ENCODE peak calls at places on chromosomes 16 and 17, in seven cellular contexts. Z is heart left ventricle, I is PC-9, Q is left ventricle myocardium inferior, W is SJCRH30, E is lung, Y is dorsolateral prefrontal cortex. G is an unnamed sample.

GRCh38 chr16:13203725-13204124 is 302.3 kb downstream of the SHISA9 start:
- DNase-seq in Y (no peak), Q (no peak), E (no peak), I (no peak), Z (no peak), W (no peak), G (no peak)

GRCh38 chr17:80455328-80455710 is 21.1 kb downstream of the NPTX1 start:
- DNase-seq in E (no peak), I (peak; percentile 61), Q (no peak), Y (no peak), W (no peak), Z (peak; percentile 68), G (peak; percentile 61)

GRCh38 chr16:30010817-30011504 is at the start of gene DOC2A:
- DNase-seq in Q (no peak), Y (no peak), W (no peak), I (no peak), E (no peak), Z (no peak), G (no peak)

GRCh38 chr17:17738901-17739300 is 57.6 kb downstream of the RAI1 start:
- DNase-seq in W (peak; percentile 89), E (no peak), Q (no peak), I (peak; percentile 46), Y (peak; percentile 72), Z (peak; percentile 76), G (no peak)

GRCh38 chr17:61587242-61587641 is 3.8 kb downstream of the NACA2 start:
- DNase-seq in E (no peak), Y (no peak), Q (no peak), W (no peak), Z (no peak), I (no peak), G (no peak)

GRCh38 chr17:80874866-80875445 is 116.7 kb upstream of the CHMP6 start:
- DNase-seq in Y (no peak), E (no peak), I (no peak), Q (peak; percentile 12), Z (peak; percentile 8), W (no peak), G (no peak)

GRCh38 chr16:69406780-69407331 is 17.6 kb upstream of the CYB5B start:
- DNase-seq in W (peak; percentile 45), Y (no peak), Q (no peak), E (no peak), Z (no peak), I (no peak), G (no peak)

GRCh38 chr16:80997139-80997798 is 9.4 kb downstream of the CMC2 start:
- DNase-seq in Z (no peak), E (no peak), I (no peak), Y (no peak), W (no peak), Q (no peak), G (no peak)

GRCh38 chr16:26672206-26672605 is 394.5 kb upstream of the C16orf82 start:
- DNase-seq in Y (no peak), E (no peak), W (peak; percentile 81), Z (no peak), I (no peak), Q (no peak), G (no peak)

GRCh38 chr16:85955566-85955965 is 56.6 kb downstream of the IRF8 start:
- DNase-seq in Q (no peak), Z (peak; percentile 7), I (no peak), E (no peak), Y (no peak), W (no peak), G (no peak)

GRCh38 chr16:85954927-85955539 is 56.1 kb downstream of the IRF8 start:
- DNase-seq in Z (peak; percentile 4), Q (no peak), W (no peak), Y (no peak), I (no peak), E (no peak), G (no peak)

GRCh38 chr16:85959686-85960085 is 60.7 kb downstream of the IRF8 start:
- DNase-seq in W (no peak), I (no peak), Q (no peak), Z (peak; percentile 51), E (no peak), Y (no peak), G (no peak)

GRCh38 chr16:85958731-85959130 is 59.8 kb downstream of the IRF8 start:
- DNase-seq in Q (no peak), I (no peak), W (no peak), Y (no peak), E (no peak), Z (no peak), G (no peak)

DNA sequence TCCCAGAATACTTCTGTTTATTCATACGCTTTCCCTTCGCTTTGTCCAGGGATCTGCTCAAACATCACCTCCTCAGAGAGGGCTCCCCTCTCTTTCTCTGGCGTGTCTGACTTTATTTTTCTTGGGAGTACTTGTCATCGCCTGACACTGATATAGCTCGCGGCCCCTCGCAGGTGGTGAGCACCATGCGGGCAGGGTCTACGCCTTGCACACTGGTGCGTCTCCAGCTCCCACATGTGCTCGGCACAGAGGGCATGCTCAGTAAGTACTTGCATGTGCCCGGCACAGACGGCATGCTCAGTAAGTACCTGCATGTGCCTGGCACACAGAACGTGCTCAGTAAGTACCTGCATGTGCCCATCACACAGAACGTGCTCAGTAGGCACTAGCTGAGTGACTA is 57.5 kb downstream of the IRF8 start:
- DNase-seq in I (no peak), Y (no peak), Z (no peak), W (no peak), Q (no peak), E (no peak), G (no peak)
- H3K27me3 ChIP-seq in I (peaks cover 100% of the 10 kb centered on the region), Y (peaks cover 3% of the 10 kb centered on the region), Z (peaks cover 4% of the 10 kb centered on the region), W (no peaks in the 10 kb centered on the region), Q (peaks cover 59% of the 10 kb centered on the region), E (no peaks in the 10 kb centered on the region), G (no peaks in the 10 kb centered on the region)

DNA sequence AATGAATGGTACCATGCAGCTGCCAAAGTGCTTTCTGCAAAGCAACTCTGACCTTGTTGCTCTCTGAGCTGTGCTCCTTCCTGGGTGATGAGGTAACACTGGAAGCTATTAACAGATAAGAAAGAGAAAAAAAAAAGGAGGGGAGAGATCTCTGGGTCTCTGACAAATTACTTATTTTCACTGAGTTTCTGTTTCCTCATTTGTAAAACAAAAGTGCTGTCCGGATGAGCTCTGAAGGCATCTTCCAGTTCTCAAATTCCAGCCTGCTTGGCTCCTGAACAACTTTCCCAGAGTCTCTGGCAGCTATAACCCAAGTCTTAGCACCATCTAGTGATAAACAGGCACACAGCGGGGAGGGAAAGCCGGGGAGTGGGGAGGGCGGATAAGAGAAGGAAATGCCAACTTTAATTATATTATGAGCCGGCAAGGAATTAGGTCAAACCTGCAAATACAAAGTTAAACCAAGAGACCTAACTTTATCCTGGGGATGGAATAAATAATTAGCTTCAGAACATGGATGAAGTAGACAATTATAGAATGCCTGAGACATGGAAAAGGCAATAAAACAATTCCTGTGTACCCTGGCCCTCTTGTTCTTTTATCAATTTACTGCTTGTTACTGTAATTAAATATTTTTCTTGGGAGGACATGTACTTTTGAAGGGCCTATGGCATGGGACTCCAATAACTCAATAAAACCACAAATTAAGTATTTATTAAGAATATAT is 61.3 kb upstream of the KIFC3 start:
- DNase-seq in Y (peak; percentile 65), I (peak; percentile 64), E (peak; percentile 68), Z (peak; percentile 71), Q (peak; percentile 45), W (peak; percentile 77), G (peak; percentile 78)
- H3K27ac ChIP-seq in Y (no peak overlapping the region), I (peak overlapping the region; percentile 41), E (no peak overlapping the region), Z (peak overlapping the region; percentile 10), Q (no peak overlapping the region), W (no peak overlapping the region), G (no peak overlapping the region)

GRCh38 chr17:73027130-73027741 is 65.3 kb downstream of the SLC39A11 start:
- DNase-seq in Q (no peak), I (no peak), W (no peak), Z (no peak), Y (no peak), E (no peak), G (no peak)
- H3K4me3 ChIP-seq in Q (no peak overlapping the region), I (no peak overlapping the region), W (no peak overlapping the region), Z (no peak overlapping the region), Y (no peak overlapping the region), E (no peak overlapping the region), G (no peak overlapping the region)

GRCh38 chr16:84349852-84350565 is 18.3 kb upstream of the ATP2C2 start:
- DNase-seq in Y (no peak), I (no peak), W (no peak), Z (no peak), E (no peak), Q (no peak), G (no peak)

GRCh38 chr16:84348386-84348785 is 20.0 kb upstream of the ATP2C2 start:
- DNase-seq in E (no peak), Y (no peak), I (no peak), W (no peak), Z (no peak), Q (no peak), G (no peak)

GRCh38 chr16:84350611-84351400 is 17.5 kb upstream of the ATP2C2 start:
- DNase-seq in Y (no peak), Z (no peak), I (no peak), W (no peak), Q (no peak), E (no peak), G (no peak)

GRCh38 chr16:84344781-84345180 is 23.6 kb upstream of the ATP2C2 start:
- DNase-seq in I (no peak), Z (no peak), Q (no peak), Y (no peak), E (no peak), W (no peak), G (no peak)

DNA sequence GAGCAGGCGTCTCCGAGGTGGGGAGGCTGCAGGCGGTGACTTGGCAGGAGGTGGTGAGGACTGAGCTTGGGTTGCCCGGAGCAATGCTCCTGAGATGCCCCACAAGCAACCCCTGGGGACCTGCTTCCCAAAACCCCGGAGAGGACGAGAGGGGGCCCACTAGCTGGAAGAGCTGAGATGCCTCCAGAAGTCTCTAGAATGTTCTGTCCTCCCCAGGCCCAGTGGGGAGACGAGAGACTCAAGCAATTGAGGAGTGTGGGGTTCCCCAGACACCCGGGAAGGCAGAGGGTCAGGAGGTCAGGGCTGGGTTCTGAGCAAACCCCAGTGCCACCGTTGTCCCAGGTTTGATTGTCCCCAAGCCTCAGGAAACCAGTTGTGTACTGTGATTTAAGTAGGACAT is 21.2 kb upstream of the ATP2C2 start:
- DNase-seq in Y (no peak), E (no peak), I (no peak), Q (no peak), Z (no peak), W (no peak), G (no peak)
- H3K27me3 ChIP-seq in Y (no peaks in the 10 kb centered on the region), E (no peaks in the 10 kb centered on the region), I (no peaks in the 10 kb centered on the region), Q (peaks cover 21% of the 10 kb centered on the region), Z (no peaks in the 10 kb centered on the region), W (no peaks in the 10 kb centered on the region), G (no peaks in the 10 kb centered on the region)